ENCODE peak calls at places on chromosomes 12 and 14, in nine cellular contexts. Y is heart right ventricle, D is GM10248, J is HFFc6, Q is upper lobe of right lung, A is natural killer cell, L is mucosa of descending colon, W is ovary, V is breast epithelium. U is an unnamed sample.

GRCh38 chr12:56338643-56339422 is at the start of gene IL23A:
- DNase-seq in Y (no peak), D (peak), J (no peak), Q (no peak), A (no peak), L (peak), W (no peak), V (no peak), U (peak)

GRCh38 chr12:10027311-10028099 is 3.0 kb upstream of the CLEC9A start:
- DNase-seq in Y (no peak), D (no peak), J (peak), Q (no peak), A (no peak), L (no peak), W (no peak), V (no peak), U (no peak)

GRCh38 chr12:119479121-119479561 is 114.4 kb upstream of the TMEM233 start:
- DNase-seq in Y (no peak), D (no peak), J (no peak), Q (no peak), A (no peak), L (no peak), W (no peak), V (peak), U (no peak)

GRCh38 chr12:108309674-108310312 is 29.3 kb downstream of the CMKLR1 start:
- DNase-seq in Y (no peak), D (peak), J (no peak), Q (no peak), A (no peak), L (no peak), W (no peak), V (no peak), U (no peak)

GRCh38 chr14:95075789-95076188 is 81.5 kb downstream of the DICER1 start:
- DNase-seq in Y (no peak), D (no peak), J (no peak), Q (no peak), A (no peak), L (no peak), W (no peak), V (no peak), U (no peak)

GRCh38 chr12:129605666-129606065 is 298.2 kb downstream of the TMEM132D start:
- DNase-seq in Y (no peak), D (no peak), J (no peak), Q (no peak), A (no peak), L (no peak), W (no peak), V (no peak), U (no peak)

GRCh38 chr12:21276826-21277225 is 57.9 kb downstream of the SLCO1A2 start:
- DNase-seq in Y (no peak), D (no peak), J (no peak), Q (no peak), A (no peak), L (no peak), W (no peak), V (no peak), U (no peak)

GRCh38 chr12:24596768-24597388 is 352.0 kb downstream of the BCAT1 start:
- DNase-seq in Y (no peak), D (peak), J (peak), Q (no peak), A (no peak), L (no peak), W (no peak), V (no peak), U (no peak)

GRCh38 chr12:50065726-50066310 is 8.4 kb downstream of the ASIC1 start:
- DNase-seq in Y (no peak), D (no peak), J (peak), Q (no peak), A (no peak), L (no peak), W (no peak), V (no peak), U (no peak)

GRCh38 chr12:4900327-4900726 is 9.4 kb upstream of the KCNA1 start:
- DNase-seq in Y (no peak), D (no peak), J (peak), Q (no peak), A (no peak), L (no peak), W (no peak), V (no peak), U (no peak)

GRCh38 chr14:97185186-97185585 is 388.0 kb downstream of the VRK1 start:
- DNase-seq in Y (no peak), D (no peak), J (no peak), Q (no peak), A (no peak), L (peak), W (no peak), V (no peak), U (peak)

GRCh38 chr14:76135722-76136121 is 16.0 kb upstream of the GPATCH2L start:
- DNase-seq in Y (no peak), D (no peak), J (no peak), Q (no peak), A (no peak), L (no peak), W (no peak), V (no peak), U (no peak)

GRCh38 chr12:22029991-22030390 is 16.0 kb upstream of the CMAS start:
- DNase-seq in Y (no peak), D (no peak), J (no peak), Q (no peak), A (no peak), L (no peak), W (no peak), V (no peak), U (no peak)

DNA sequence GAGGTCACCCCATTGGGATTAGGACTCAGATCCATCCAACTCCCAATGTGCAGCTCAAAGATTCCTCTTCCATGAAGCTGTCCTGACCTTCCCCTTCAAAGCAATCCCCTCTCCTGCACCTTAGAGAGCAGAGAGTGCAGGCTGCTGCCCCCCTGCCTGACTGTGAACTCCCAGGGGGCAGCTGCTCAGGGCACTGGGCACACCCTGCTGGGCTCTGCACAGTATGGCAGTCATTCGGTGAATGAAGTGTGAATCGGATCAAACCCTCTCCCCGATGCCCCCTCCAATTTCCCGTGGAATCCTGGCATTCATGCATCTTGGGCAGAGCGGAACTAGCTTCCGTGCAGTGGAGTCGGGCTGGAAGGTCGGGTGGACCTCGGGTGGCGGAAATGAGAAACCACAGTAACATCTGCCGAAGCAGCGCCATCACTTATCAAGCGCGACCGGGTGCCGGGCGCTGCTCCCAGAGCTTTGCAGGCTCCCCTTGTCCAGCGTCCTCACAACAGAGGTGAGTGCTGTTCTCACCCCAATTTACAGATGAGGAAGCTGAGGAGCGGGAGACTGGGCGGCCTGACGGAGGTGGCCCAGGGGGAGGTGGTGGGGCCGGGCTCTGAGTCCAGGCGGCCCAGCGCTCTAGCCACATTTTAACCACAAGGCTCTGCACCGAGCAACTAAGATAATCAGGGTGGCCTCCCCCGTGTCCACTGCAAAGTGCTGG is 14.7 kb downstream of the GALNT9 start:
- DNase-seq in Y (no peak), D (no peak), J (no peak), Q (no peak), A (no peak), L (no peak), W (no peak), V (no peak), U (no peak)
- TF ChIP-seq CTCF in Y (no peak), D (no peak), J (no peak), Q (no peak), A (no peak), L (no peak), W (no peak), V (no peak), U (no peak)

DNA sequence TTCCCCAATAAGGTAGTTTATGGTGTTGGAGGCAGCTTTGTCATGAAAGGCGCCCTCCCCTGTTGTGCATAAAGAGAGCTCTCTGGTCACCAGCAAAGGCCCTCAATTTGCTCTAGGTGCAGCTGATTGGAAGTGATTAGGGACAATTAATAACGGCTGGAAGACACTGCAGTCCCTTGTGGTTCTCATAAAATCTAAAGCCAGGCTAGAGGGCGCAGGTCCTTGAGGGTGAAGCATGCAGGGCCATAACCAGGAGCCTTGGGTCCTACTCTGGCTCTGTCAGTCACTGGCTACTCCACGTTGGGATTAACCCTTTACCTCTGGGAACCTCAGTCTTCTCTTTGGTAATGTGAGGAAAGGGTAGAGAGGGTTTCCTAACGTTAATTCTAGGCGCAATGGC is 1.9 kb downstream of the DAAM1 start:
- DNase-seq in Y (no peak), D (peak), J (peak), Q (no peak), A (no peak), L (peak), W (no peak), V (no peak), U (no peak)
- TF ChIP-seq CTCF in Y (no peak), D (peak), J (peak), Q (no peak), A (no peak), L (no peak), W (no peak), V (no peak), U (no peak)

DNA sequence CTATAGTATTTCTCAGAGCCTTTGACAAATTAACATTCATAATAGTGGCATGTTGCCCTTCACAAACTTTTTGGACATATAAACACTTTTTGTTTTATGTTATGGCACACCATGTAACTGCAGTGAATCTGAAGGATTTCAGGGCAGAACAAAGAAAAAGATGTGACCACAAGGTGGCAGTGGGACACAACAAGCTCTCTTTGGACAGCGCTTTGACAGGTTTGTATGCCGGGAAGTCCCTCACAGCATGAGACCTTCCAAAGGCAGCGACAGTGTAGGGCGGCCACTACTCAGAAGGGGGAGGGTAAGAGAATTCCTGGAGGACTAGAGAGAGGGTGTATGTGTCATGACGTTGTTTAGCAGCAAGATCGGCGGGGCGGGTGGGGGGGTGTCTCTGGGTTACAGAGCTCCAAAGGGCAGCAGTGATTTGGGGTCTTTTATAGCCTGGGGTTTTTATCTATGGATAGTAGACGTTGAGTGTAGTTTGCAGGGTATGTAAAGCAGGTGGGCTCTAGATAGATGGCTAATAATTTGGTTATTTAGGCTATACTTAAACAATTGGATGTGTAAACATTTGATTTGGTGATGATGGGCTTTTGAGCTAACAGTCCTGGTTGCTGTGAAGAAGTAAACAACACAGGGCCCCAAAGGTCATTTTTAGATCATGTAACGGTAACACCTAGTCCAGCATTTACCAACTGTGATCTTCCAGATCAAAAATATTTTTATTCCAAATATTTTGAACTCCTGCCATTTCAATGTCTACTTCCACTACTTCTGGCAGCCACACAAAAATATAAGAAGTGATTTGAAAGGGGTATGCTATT is 22.9 kb downstream of the ETFBKMT start:
- DNase-seq in Y (peak), D (peak), J (peak), Q (no peak), A (peak), L (peak), W (no peak), V (no peak), U (peak)
- TF ChIP-seq CTCF in Y (peak), D (peak), J (peak), Q (peak), A (peak), L (no peak), W (peak), V (peak), U (peak)

DNA sequence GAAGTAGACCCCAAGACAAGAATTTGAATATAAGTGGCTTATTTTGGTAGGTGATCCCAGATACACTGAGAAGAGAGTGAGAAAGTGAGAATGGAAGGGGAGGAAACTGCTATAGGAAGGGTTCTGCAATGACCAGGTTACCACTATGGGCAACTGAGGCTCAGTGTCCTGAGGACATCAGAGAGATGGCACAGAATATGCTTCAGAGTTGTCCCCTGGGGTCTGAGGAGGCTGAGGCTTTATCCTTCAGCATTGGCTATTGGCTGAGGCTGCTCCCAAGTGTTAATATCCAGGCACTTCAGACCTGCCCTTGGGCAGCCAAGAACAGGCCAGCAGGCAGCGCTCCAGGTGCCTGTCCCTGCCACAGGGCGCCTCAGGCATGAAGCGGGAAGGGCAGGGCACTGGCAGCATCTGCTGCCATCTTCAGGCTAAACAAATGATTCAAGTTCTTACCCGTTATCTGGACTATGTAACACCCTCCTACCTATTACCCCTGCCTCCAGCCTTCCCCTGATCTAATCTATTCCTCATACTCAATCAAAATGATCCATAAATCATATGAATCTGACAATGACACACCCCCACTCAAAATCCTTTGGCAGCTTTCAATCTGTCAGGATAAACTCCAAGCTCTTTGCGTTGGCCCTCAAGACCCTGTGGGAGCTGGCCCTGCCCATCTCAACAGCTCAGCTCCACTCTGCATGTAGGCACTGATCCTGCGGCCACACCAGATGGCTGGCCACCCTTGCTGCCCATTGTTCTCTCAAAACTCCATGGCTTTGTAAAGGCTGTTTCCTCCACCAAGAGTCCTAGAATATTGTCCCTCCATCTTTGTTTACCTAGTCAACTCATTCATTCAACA is 42.4 kb downstream of the CKAP4 start:
- DNase-seq in Y (peak), D (no peak), J (peak), Q (no peak), A (no peak), L (no peak), W (no peak), V (no peak), U (no peak)
- TF ChIP-seq CTCF in Y (peak), D (no peak), J (peak), Q (no peak), A (no peak), L (no peak), W (no peak), V (no peak), U (no peak)

DNA sequence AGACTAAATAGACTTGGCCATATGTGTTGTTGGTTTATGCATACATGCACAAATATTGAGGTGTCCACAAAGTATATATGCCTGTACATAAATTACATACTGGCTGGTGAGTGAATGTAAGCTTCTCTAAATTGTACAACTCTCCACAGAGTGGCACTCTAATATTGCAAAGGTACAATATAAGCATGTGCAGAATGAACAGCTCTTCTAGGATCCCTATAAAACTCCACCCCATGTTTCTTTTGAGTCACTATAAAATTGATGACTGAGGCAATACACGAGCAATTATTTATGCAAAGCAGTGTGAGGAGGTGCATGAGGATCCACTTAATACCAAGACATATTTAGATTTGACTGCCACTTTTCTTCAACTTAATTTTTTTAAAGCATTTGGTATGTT is 172.2 kb downstream of the NAV3 start:
- DNase-seq in Y (no peak), D (no peak), J (no peak), Q (no peak), A (no peak), L (no peak), W (no peak), V (no peak), U (no peak)
- TF ChIP-seq CTCF in Y (no peak), D (no peak), J (no peak), Q (no peak), A (no peak), L (no peak), W (no peak), V (no peak), U (no peak)

GRCh38 chr12:74370608-74371216 is 166.9 kb upstream of the ATXN7L3B start:
- DNase-seq in Y (no peak), D (no peak), J (no peak), Q (no peak), A (no peak), L (no peak), W (no peak), V (no peak), U (no peak)

DNA sequence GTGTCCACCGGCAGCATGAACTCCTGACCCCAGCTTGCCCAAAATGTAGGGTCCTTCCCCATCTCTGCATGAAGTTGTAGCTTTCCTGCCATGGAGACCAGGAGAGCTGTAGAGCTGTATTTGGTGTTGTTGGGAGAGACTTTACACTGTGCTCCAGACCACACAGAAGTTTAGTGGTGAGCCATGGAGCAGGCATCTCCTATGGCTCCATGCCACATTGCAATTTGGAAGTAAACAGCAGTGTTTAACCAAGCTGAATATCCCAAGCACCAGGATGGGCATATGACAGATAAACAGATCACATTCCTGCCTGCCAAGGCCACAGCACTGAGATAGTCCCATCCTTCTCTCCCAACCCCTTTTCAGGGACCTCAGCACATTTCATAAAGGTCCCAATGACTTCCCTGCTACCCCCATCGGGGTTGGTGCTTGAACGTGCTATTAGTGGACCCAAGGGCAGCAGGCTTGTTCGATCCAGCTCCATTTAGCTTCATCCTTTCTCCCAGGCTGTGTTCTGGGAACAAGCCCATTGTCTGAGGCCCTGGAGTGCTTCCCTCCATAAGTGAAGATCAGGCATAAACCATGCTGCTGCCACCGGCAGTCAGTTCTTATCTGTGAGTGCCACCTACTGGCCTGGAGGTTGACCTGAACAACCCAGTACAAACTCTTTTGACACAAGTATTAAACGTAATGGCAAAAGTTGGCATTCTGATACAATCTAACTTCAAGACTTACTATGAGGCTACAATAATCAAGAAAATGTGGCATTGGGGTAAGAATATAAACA is 172.3 kb upstream of the ATXN7L3B start:
- DNase-seq in Y (no peak), D (peak), J (peak), Q (no peak), A (no peak), L (no peak), W (peak), V (no peak), U (peak)
- TF ChIP-seq CTCF in Y (peak), D (peak), J (peak), Q (peak), A (no peak), L (no peak), W (no peak), V (no peak), U (no peak)

DNA sequence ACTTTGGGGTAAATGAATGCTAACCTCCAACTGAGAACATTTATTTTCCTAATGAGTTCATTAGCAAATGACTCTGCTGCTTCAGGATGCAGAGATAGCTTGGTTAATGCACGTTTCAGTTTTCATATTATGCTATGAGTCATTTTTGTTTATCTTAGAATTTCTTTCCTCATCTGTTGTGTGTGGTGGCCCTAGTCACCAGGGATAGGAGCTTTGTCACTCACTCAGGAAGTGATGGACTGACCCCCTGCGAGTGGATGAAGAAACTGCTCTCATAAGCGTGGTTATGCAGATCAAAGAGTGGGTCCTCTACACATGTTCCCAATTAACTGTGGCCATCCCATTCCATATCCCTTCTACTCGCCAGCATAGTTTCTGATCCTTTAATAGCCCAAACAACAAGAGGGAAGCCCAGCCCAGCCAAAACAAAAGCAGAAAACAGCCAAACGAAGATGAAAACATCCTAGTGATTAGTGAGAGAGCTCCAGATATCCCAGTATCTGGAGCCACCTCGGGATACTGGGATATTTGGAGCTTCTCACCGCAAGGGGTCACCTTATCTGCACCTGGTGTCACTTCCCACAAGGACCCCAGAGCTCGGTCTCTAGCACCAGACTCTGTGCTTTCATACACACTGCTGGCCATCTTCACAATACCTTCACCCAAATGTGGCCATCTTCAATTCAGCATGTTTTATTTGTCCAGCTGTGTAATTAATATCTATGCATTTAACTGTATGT is 8.6 kb downstream of the TC2N start:
- DNase-seq in Y (no peak), D (peak), J (peak), Q (no peak), A (no peak), L (no peak), W (no peak), V (no peak), U (peak)
- TF ChIP-seq CTCF in Y (no peak), D (peak), J (no peak), Q (no peak), A (no peak), L (no peak), W (no peak), V (no peak), U (no peak)

GRCh38 chr12:45268672-45269406 is 52.9 kb downstream of the ANO6 start:
- DNase-seq in Y (peak), D (peak), J (peak), Q (peak), A (no peak), L (peak), W (peak), V (peak), U (no peak)
- TF ChIP-seq CTCF in Y (peak), D (peak), J (peak), Q (peak), A (no peak), L (no peak), W (no peak), V (peak), U (peak)